ENCODE peak calls at places on chromosomes 13 and 19, in six cellular contexts. One of them, this sample, is unnamed.

GRCh38 chr13:27110056-27110746 is 61.4 kb downstream of the USP12 start:
- DNase-seq in fibroblast of lung: no peak
- DNase-seq in cardiac fibroblast: no peak
- DNase-seq in sigmoid colon: no peak
- DNase-seq in ascending aorta: no peak
- DNase-seq in tibial nerve: no peak
- DNase-seq in this sample: no peak

GRCh38 chr13:98775844-98776598 is 23.5 kb upstream of the SLC15A1 start:
- DNase-seq in fibroblast of lung: peak
- DNase-seq in cardiac fibroblast: no peak
- DNase-seq in sigmoid colon: no peak
- DNase-seq in ascending aorta: no peak
- DNase-seq in tibial nerve: no peak
- DNase-seq in this sample: no peak

GRCh38 chr13:109415057-109415456 is 371.3 kb downstream of the IRS2 start:
- DNase-seq in fibroblast of lung: no peak
- DNase-seq in cardiac fibroblast: no peak
- DNase-seq in sigmoid colon: no peak
- DNase-seq in ascending aorta: no peak
- DNase-seq in tibial nerve: no peak
- DNase-seq in this sample: no peak

GRCh38 chr13:33610471-33611015 is 207.4 kb upstream of the RFC3 start:
- DNase-seq in fibroblast of lung: no peak
- DNase-seq in cardiac fibroblast: peak
- DNase-seq in sigmoid colon: no peak
- DNase-seq in ascending aorta: peak
- DNase-seq in tibial nerve: no peak
- DNase-seq in this sample: no peak

GRCh38 chr13:44193731-44194130 is 179.9 kb upstream of the SERP2 start:
- DNase-seq in fibroblast of lung: no peak
- DNase-seq in cardiac fibroblast: no peak
- DNase-seq in sigmoid colon: no peak
- DNase-seq in ascending aorta: no peak
- DNase-seq in tibial nerve: no peak
- DNase-seq in this sample: no peak

GRCh38 chr19:11984986-11985385 is 20.1 kb downstream of the ZNF763 start:
- DNase-seq in fibroblast of lung: no peak
- DNase-seq in cardiac fibroblast: no peak
- DNase-seq in sigmoid colon: no peak
- DNase-seq in ascending aorta: no peak
- DNase-seq in tibial nerve: no peak
- DNase-seq in this sample: no peak

GRCh38 chr19:6466526-6467248 is 2.6 kb downstream of the CRB3 start:
- DNase-seq in fibroblast of lung: no peak
- DNase-seq in cardiac fibroblast: no peak
- DNase-seq in sigmoid colon: no peak
- DNase-seq in ascending aorta: no peak
- DNase-seq in tibial nerve: no peak
- DNase-seq in this sample: no peak

GRCh38 chr19:30968841-30969399 is 380.3 kb downstream of the TSHZ3 start:
- DNase-seq in fibroblast of lung: no peak
- DNase-seq in cardiac fibroblast: no peak
- DNase-seq in sigmoid colon: no peak
- DNase-seq in ascending aorta: no peak
- DNase-seq in tibial nerve: no peak
- DNase-seq in this sample: no peak

GRCh38 chr13:51451467-51452390 is 1.1 kb downstream of the INTS6 start:
- DNase-seq in fibroblast of lung: peak
- DNase-seq in cardiac fibroblast: peak
- DNase-seq in sigmoid colon: peak
- DNase-seq in ascending aorta: peak
- DNase-seq in tibial nerve: peak
- DNase-seq in this sample: no peak

GRCh38 chr19:17379221-17379631 is 2.1 kb upstream of the PLVAP start:
- DNase-seq in fibroblast of lung: no peak
- DNase-seq in cardiac fibroblast: no peak
- DNase-seq in sigmoid colon: no peak
- DNase-seq in ascending aorta: no peak
- DNase-seq in tibial nerve: no peak
- DNase-seq in this sample: no peak

GRCh38 chr13:59728896-59729545 is 434.7 kb downstream of the DIAPH3 start:
- DNase-seq in fibroblast of lung: no peak
- DNase-seq in cardiac fibroblast: no peak
- DNase-seq in sigmoid colon: no peak
- DNase-seq in ascending aorta: no peak
- DNase-seq in tibial nerve: no peak
- DNase-seq in this sample: no peak

GRCh38 chr19:17352608-17353280 is 15.4 kb downstream of the GTPBP3 start:
- DNase-seq in fibroblast of lung: no peak
- DNase-seq in cardiac fibroblast: peak
- DNase-seq in sigmoid colon: no peak
- DNase-seq in ascending aorta: no peak
- DNase-seq in tibial nerve: no peak
- DNase-seq in this sample: no peak

GRCh38 chr19:33740811-33741396 is 55.8 kb upstream of the KCTD15 start:
- DNase-seq in fibroblast of lung: peak
- DNase-seq in cardiac fibroblast: peak
- DNase-seq in sigmoid colon: no peak
- DNase-seq in ascending aorta: no peak
- DNase-seq in tibial nerve: no peak
- DNase-seq in this sample: peak

GRCh38 chr13:27792393-27793218 is at the start of gene GSX1:
- DNase-seq in fibroblast of lung: peak
- DNase-seq in cardiac fibroblast: peak
- DNase-seq in sigmoid colon: no peak
- DNase-seq in ascending aorta: no peak
- DNase-seq in tibial nerve: no peak
- DNase-seq in this sample: peak

GRCh38 chr13:111398196-111398595 is 77.8 kb downstream of the TEX29 start:
- DNase-seq in fibroblast of lung: no peak
- DNase-seq in cardiac fibroblast: no peak
- DNase-seq in sigmoid colon: no peak
- DNase-seq in ascending aorta: no peak
- DNase-seq in tibial nerve: no peak
- DNase-seq in this sample: no peak

GRCh38 chr19:52248256-52248655 is 21.1 kb upstream of the ZNF766 start:
- DNase-seq in fibroblast of lung: peak
- DNase-seq in cardiac fibroblast: peak
- DNase-seq in sigmoid colon: no peak
- DNase-seq in ascending aorta: no peak
- DNase-seq in tibial nerve: peak
- DNase-seq in this sample: peak

GRCh38 chr19:12794936-12795335 is 3.6 kb downstream of the JUNB start:
- DNase-seq in fibroblast of lung: no peak
- DNase-seq in cardiac fibroblast: peak
- DNase-seq in sigmoid colon: no peak
- DNase-seq in ascending aorta: no peak
- DNase-seq in tibial nerve: no peak
- DNase-seq in this sample: no peak

GRCh38 chr13:36750946-36751345 is 68.1 kb upstream of the RFXAP start:
- DNase-seq in fibroblast of lung: no peak
- DNase-seq in cardiac fibroblast: no peak
- DNase-seq in sigmoid colon: no peak
- DNase-seq in ascending aorta: no peak
- DNase-seq in tibial nerve: no peak
- DNase-seq in this sample: no peak

GRCh38 chr19:2477732-2478191 is 1.8 kb downstream of the GADD45B start:
- DNase-seq in fibroblast of lung: peak
- DNase-seq in cardiac fibroblast: peak
- DNase-seq in sigmoid colon: peak
- DNase-seq in ascending aorta: no peak
- DNase-seq in tibial nerve: no peak
- DNase-seq in this sample: no peak

GRCh38 chr13:110524484-110525254 is 36.9 kb downstream of the RAB20 start:
- DNase-seq in fibroblast of lung: no peak
- DNase-seq in cardiac fibroblast: no peak
- DNase-seq in sigmoid colon: peak
- DNase-seq in ascending aorta: no peak
- DNase-seq in tibial nerve: no peak
- DNase-seq in this sample: no peak

GRCh38 chr13:97109841-97110492 is 112.2 kb upstream of the MBNL2 start:
- DNase-seq in fibroblast of lung: peak
- DNase-seq in cardiac fibroblast: peak
- DNase-seq in sigmoid colon: peak
- DNase-seq in ascending aorta: peak
- DNase-seq in tibial nerve: peak
- DNase-seq in this sample: peak
- H3K4me3 ChIP-seq in fibroblast of lung: no peak
- H3K4me3 ChIP-seq in cardiac fibroblast: no peak
- H3K4me3 ChIP-seq in sigmoid colon: peak
- H3K4me3 ChIP-seq in ascending aorta: no peak
- H3K4me3 ChIP-seq in tibial nerve: no peak
- H3K4me3 ChIP-seq in this sample: no peak

GRCh38 chr13:48411281-48412099 is 1.4 kb downstream of the LPAR6 start:
- DNase-seq in fibroblast of lung: no peak
- DNase-seq in cardiac fibroblast: no peak
- DNase-seq in sigmoid colon: no peak
- DNase-seq in ascending aorta: no peak
- DNase-seq in tibial nerve: no peak
- DNase-seq in this sample: no peak

GRCh38 chr13:48414501-48414900 is 1.6 kb upstream of the LPAR6 start:
- DNase-seq in fibroblast of lung: no peak
- DNase-seq in cardiac fibroblast: no peak
- DNase-seq in sigmoid colon: no peak
- DNase-seq in ascending aorta: no peak
- DNase-seq in tibial nerve: no peak
- DNase-seq in this sample: no peak

GRCh38 chr13:48412100-48412556 is 785 bp downstream of the LPAR6 start:
- DNase-seq in fibroblast of lung: peak
- DNase-seq in cardiac fibroblast: no peak
- DNase-seq in sigmoid colon: no peak
- DNase-seq in ascending aorta: no peak
- DNase-seq in tibial nerve: no peak
- DNase-seq in this sample: no peak

GRCh38 chr13:48412881-48413351 is at the start of gene LPAR6:
- DNase-seq in fibroblast of lung: peak
- DNase-seq in cardiac fibroblast: peak
- DNase-seq in sigmoid colon: no peak
- DNase-seq in ascending aorta: no peak
- DNase-seq in tibial nerve: peak
- DNase-seq in this sample: no peak

GRCh38 chr13:48415516-48415915 is 2.6 kb upstream of the LPAR6 start:
- DNase-seq in fibroblast of lung: no peak
- DNase-seq in cardiac fibroblast: no peak
- DNase-seq in sigmoid colon: no peak
- DNase-seq in ascending aorta: no peak
- DNase-seq in tibial nerve: no peak
- DNase-seq in this sample: no peak
- TF ChIP-seq CTCF in fibroblast of lung: no peak
- TF ChIP-seq CTCF in cardiac fibroblast: no peak
- TF ChIP-seq CTCF in sigmoid colon: no peak
- TF ChIP-seq CTCF in ascending aorta: no peak
- TF ChIP-seq CTCF in tibial nerve: no peak
- TF ChIP-seq CTCF in this sample: no peak

DNA sequence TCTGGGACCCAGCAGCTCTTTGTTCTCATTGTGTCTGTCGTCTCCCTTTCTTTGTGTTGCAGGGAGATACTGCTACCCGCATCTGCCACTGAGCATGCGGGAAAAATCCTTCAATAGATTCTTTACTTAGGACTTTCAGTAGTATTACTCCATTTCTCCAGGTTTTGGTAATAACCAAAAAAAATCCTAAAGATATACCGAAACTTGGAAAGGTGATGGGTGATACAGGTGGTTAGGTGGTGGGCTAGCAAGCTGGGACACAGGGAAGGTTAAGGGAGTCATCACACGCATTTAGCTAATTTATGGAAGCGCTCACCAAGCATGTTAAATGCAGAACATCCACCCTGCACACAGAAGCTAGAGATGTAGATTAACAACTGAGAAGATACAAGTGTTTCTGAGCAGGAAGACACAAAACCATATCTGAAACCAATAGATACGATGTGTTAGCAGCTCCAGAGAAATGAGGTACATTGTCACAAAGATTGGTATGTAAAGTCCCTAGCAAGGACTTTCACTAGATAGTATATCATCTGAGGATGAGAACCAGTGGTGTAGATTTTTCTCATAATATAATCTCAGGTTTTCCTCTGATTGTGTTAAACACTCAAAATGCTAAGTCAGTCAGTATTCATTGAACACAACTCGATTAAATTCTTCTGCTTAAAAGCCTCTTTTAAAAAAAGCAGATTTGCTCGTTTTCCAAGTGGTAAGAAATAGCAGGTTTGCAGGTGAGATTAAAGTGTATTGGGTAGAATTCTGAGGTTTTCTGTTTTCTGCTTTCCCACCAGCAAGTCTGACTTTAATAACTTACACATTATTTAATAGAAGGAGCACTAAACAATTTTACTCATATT is 1.3 kb upstream of the SLAIN1 start:
- DNase-seq in fibroblast of lung: no peak
- DNase-seq in cardiac fibroblast: no peak
- DNase-seq in sigmoid colon: no peak
- DNase-seq in ascending aorta: no peak
- DNase-seq in tibial nerve: no peak
- DNase-seq in this sample: no peak
- H3K4me3 ChIP-seq in fibroblast of lung: no peak
- H3K4me3 ChIP-seq in cardiac fibroblast: no peak
- H3K4me3 ChIP-seq in sigmoid colon: peak
- H3K4me3 ChIP-seq in ascending aorta: peak
- H3K4me3 ChIP-seq in tibial nerve: no peak
- H3K4me3 ChIP-seq in this sample: no peak

GRCh38 chr19:48618916-48619691 is at the start of the genes RPL18 and SPHK2:
- DNase-seq in fibroblast of lung: peak
- DNase-seq in cardiac fibroblast: peak
- DNase-seq in sigmoid colon: peak
- DNase-seq in ascending aorta: peak
- DNase-seq in tibial nerve: peak
- DNase-seq in this sample: peak
- TF ChIP-seq CTCF in fibroblast of lung: peak
- TF ChIP-seq CTCF in cardiac fibroblast: no peak
- TF ChIP-seq CTCF in sigmoid colon: no peak
- TF ChIP-seq CTCF in ascending aorta: no peak
- TF ChIP-seq CTCF in tibial nerve: peak
- TF ChIP-seq CTCF in this sample: no peak

GRCh38 chr13:78603240-78603947 is at the start of gene POU4F1:
- DNase-seq in fibroblast of lung: peak
- DNase-seq in cardiac fibroblast: no peak
- DNase-seq in sigmoid colon: no peak
- DNase-seq in ascending aorta: no peak
- DNase-seq in tibial nerve: no peak
- DNase-seq in this sample: no peak
- H3K4me3 ChIP-seq in fibroblast of lung: no peak
- H3K4me3 ChIP-seq in cardiac fibroblast: no peak
- H3K4me3 ChIP-seq in sigmoid colon: peak
- H3K4me3 ChIP-seq in ascending aorta: peak
- H3K4me3 ChIP-seq in tibial nerve: no peak
- H3K4me3 ChIP-seq in this sample: no peak